ENCODE peak calls at places on chromosomes 3 and 15, in ten cellular contexts. One of them, this sample, is unnamed.

GRCh38 chr3:4906107-4906621 is 73.1 kb upstream of the BHLHE40 start:
- DNase-seq in B cell: no peak
- DNase-seq in neural crest cell: no peak
- DNase-seq in NCI-H1105: peak
- DNase-seq in activated naive CD8-positive, alpha-beta T cell treated with anti-CD3 and anti-CD28 coated beads, Interleukin-2, amount 10 ng/mL, durations not matched to agents 7 days and 5 days: no peak
- DNase-seq in EL: peak
- DNase-seq in frontal cortex: no peak
- DNase-seq in stimulated activated CD8-positive, alpha-beta memory T cell treated with anti-CD3 and anti-CD28 coated beads, Interleukin-2, amount 100 ng/mL, for 48 hours: no peak
- DNase-seq in T-helper 1 cell: no peak
- DNase-seq in WTC11: no peak
- DNase-seq in this sample: no peak

GRCh38 chr3:150183619-150184425 is 213.1 kb upstream of the PFN2 start:
- DNase-seq in neural crest cell: peak
- DNase-seq in NCI-H1105: peak
- DNase-seq in frontal cortex: peak
- DNase-seq in T-helper 1 cell: no peak
- DNase-seq in B cell: peak
- DNase-seq in WTC11: peak
- DNase-seq in activated naive CD8-positive, alpha-beta T cell treated with anti-CD3 and anti-CD28 coated beads, Interleukin-2, amount 10 ng/mL, durations not matched to agents 7 days and 5 days: peak
- DNase-seq in stimulated activated CD8-positive, alpha-beta memory T cell treated with anti-CD3 and anti-CD28 coated beads, Interleukin-2, amount 100 ng/mL, for 48 hours: peak
- DNase-seq in EL: peak
- DNase-seq in this sample: peak

GRCh38 chr15:47203993-47204392 is 513.3 kb upstream of the SEMA6D start:
- DNase-seq in stimulated activated CD8-positive, alpha-beta memory T cell treated with anti-CD3 and anti-CD28 coated beads, Interleukin-2, amount 100 ng/mL, for 48 hours: no peak
- DNase-seq in frontal cortex: no peak
- DNase-seq in B cell: no peak
- DNase-seq in T-helper 1 cell: no peak
- DNase-seq in WTC11: no peak
- DNase-seq in activated naive CD8-positive, alpha-beta T cell treated with anti-CD3 and anti-CD28 coated beads, Interleukin-2, amount 10 ng/mL, durations not matched to agents 7 days and 5 days: no peak
- DNase-seq in EL: no peak
- DNase-seq in NCI-H1105: no peak
- DNase-seq in neural crest cell: no peak
- DNase-seq in this sample: no peak

GRCh38 chr3:14368885-14369284 is 33.5 kb upstream of the SLC6A6 start:
- DNase-seq in stimulated activated CD8-positive, alpha-beta memory T cell treated with anti-CD3 and anti-CD28 coated beads, Interleukin-2, amount 100 ng/mL, for 48 hours: no peak
- DNase-seq in WTC11: no peak
- DNase-seq in activated naive CD8-positive, alpha-beta T cell treated with anti-CD3 and anti-CD28 coated beads, Interleukin-2, amount 10 ng/mL, durations not matched to agents 7 days and 5 days: no peak
- DNase-seq in frontal cortex: no peak
- DNase-seq in B cell: no peak
- DNase-seq in neural crest cell: no peak
- DNase-seq in T-helper 1 cell: no peak
- DNase-seq in NCI-H1105: no peak
- DNase-seq in EL: no peak
- DNase-seq in this sample: no peak

GRCh38 chr3:70982700-70983140 is 600.8 kb downstream of the FOXP1 start:
- DNase-seq in T-helper 1 cell: no peak
- DNase-seq in NCI-H1105: no peak
- DNase-seq in EL: peak
- DNase-seq in stimulated activated CD8-positive, alpha-beta memory T cell treated with anti-CD3 and anti-CD28 coated beads, Interleukin-2, amount 100 ng/mL, for 48 hours: no peak
- DNase-seq in frontal cortex: no peak
- DNase-seq in neural crest cell: peak
- DNase-seq in activated naive CD8-positive, alpha-beta T cell treated with anti-CD3 and anti-CD28 coated beads, Interleukin-2, amount 10 ng/mL, durations not matched to agents 7 days and 5 days: no peak
- DNase-seq in B cell: no peak
- DNase-seq in WTC11: peak
- DNase-seq in this sample: no peak

GRCh38 chr3:49461443-49462171 is 8.5 kb upstream of the DAG1 start:
- DNase-seq in stimulated activated CD8-positive, alpha-beta memory T cell treated with anti-CD3 and anti-CD28 coated beads, Interleukin-2, amount 100 ng/mL, for 48 hours: no peak
- DNase-seq in activated naive CD8-positive, alpha-beta T cell treated with anti-CD3 and anti-CD28 coated beads, Interleukin-2, amount 10 ng/mL, durations not matched to agents 7 days and 5 days: no peak
- DNase-seq in NCI-H1105: no peak
- DNase-seq in frontal cortex: no peak
- DNase-seq in B cell: no peak
- DNase-seq in WTC11: peak
- DNase-seq in T-helper 1 cell: no peak
- DNase-seq in EL: peak
- DNase-seq in neural crest cell: no peak
- DNase-seq in this sample: no peak

GRCh38 chr15:100714034-100714748 is 111.8 kb downstream of the ASB7 start:
- DNase-seq in frontal cortex: no peak
- DNase-seq in B cell: no peak
- DNase-seq in neural crest cell: no peak
- DNase-seq in activated naive CD8-positive, alpha-beta T cell treated with anti-CD3 and anti-CD28 coated beads, Interleukin-2, amount 10 ng/mL, durations not matched to agents 7 days and 5 days: no peak
- DNase-seq in EL: no peak
- DNase-seq in T-helper 1 cell: no peak
- DNase-seq in NCI-H1105: no peak
- DNase-seq in stimulated activated CD8-positive, alpha-beta memory T cell treated with anti-CD3 and anti-CD28 coated beads, Interleukin-2, amount 100 ng/mL, for 48 hours: no peak
- DNase-seq in WTC11: no peak
- DNase-seq in this sample: no peak

GRCh38 chr3:129016366-129016724 is 15.2 kb downstream of the EFCC1 start:
- DNase-seq in B cell: peak
- DNase-seq in T-helper 1 cell: peak
- DNase-seq in WTC11: no peak
- DNase-seq in NCI-H1105: peak
- DNase-seq in stimulated activated CD8-positive, alpha-beta memory T cell treated with anti-CD3 and anti-CD28 coated beads, Interleukin-2, amount 100 ng/mL, for 48 hours: peak
- DNase-seq in neural crest cell: no peak
- DNase-seq in activated naive CD8-positive, alpha-beta T cell treated with anti-CD3 and anti-CD28 coated beads, Interleukin-2, amount 10 ng/mL, durations not matched to agents 7 days and 5 days: peak
- DNase-seq in frontal cortex: no peak
- DNase-seq in EL: peak
- DNase-seq in this sample: peak

GRCh38 chr15:95174281-95174680 is 942.9 kb downstream of the MCTP2 start:
- DNase-seq in NCI-H1105: no peak
- DNase-seq in frontal cortex: no peak
- DNase-seq in activated naive CD8-positive, alpha-beta T cell treated with anti-CD3 and anti-CD28 coated beads, Interleukin-2, amount 10 ng/mL, durations not matched to agents 7 days and 5 days: no peak
- DNase-seq in T-helper 1 cell: no peak
- DNase-seq in neural crest cell: no peak
- DNase-seq in EL: no peak
- DNase-seq in stimulated activated CD8-positive, alpha-beta memory T cell treated with anti-CD3 and anti-CD28 coated beads, Interleukin-2, amount 100 ng/mL, for 48 hours: no peak
- DNase-seq in WTC11: no peak
- DNase-seq in B cell: no peak
- DNase-seq in this sample: no peak

GRCh38 chr15:90558182-90558581 is 28.5 kb downstream of the CRTC3 start:
- DNase-seq in NCI-H1105: no peak
- DNase-seq in EL: no peak
- DNase-seq in neural crest cell: no peak
- DNase-seq in stimulated activated CD8-positive, alpha-beta memory T cell treated with anti-CD3 and anti-CD28 coated beads, Interleukin-2, amount 100 ng/mL, for 48 hours: no peak
- DNase-seq in T-helper 1 cell: no peak
- DNase-seq in B cell: no peak
- DNase-seq in WTC11: no peak
- DNase-seq in activated naive CD8-positive, alpha-beta T cell treated with anti-CD3 and anti-CD28 coated beads, Interleukin-2, amount 10 ng/mL, durations not matched to agents 7 days and 5 days: no peak
- DNase-seq in frontal cortex: no peak
- DNase-seq in this sample: no peak

GRCh38 chr3:173529062-173529711 is 131.6 kb downstream of the NLGN1 start:
- DNase-seq in WTC11: peak
- DNase-seq in EL: peak
- DNase-seq in B cell: no peak
- DNase-seq in stimulated activated CD8-positive, alpha-beta memory T cell treated with anti-CD3 and anti-CD28 coated beads, Interleukin-2, amount 100 ng/mL, for 48 hours: no peak
- DNase-seq in neural crest cell: no peak
- DNase-seq in activated naive CD8-positive, alpha-beta T cell treated with anti-CD3 and anti-CD28 coated beads, Interleukin-2, amount 10 ng/mL, durations not matched to agents 7 days and 5 days: no peak
- DNase-seq in T-helper 1 cell: no peak
- DNase-seq in frontal cortex: no peak
- DNase-seq in NCI-H1105: no peak
- DNase-seq in this sample: peak

GRCh38 chr3:61847784-61848462 is 286.6 kb downstream of the PTPRG start:
- DNase-seq in neural crest cell: no peak
- DNase-seq in B cell: no peak
- DNase-seq in activated naive CD8-positive, alpha-beta T cell treated with anti-CD3 and anti-CD28 coated beads, Interleukin-2, amount 10 ng/mL, durations not matched to agents 7 days and 5 days: no peak
- DNase-seq in EL: peak
- DNase-seq in NCI-H1105: no peak
- DNase-seq in stimulated activated CD8-positive, alpha-beta memory T cell treated with anti-CD3 and anti-CD28 coated beads, Interleukin-2, amount 100 ng/mL, for 48 hours: no peak
- DNase-seq in frontal cortex: no peak
- DNase-seq in T-helper 1 cell: no peak
- DNase-seq in WTC11: no peak
- DNase-seq in this sample: no peak